ENCODE peak calls at places on chromosome 11, in seven cellular contexts. J is coronary artery, N is ovary, M is stomach, P is heart right ventricle, G is H9, X is left ventricle myocardium inferior. R is an unnamed sample.
A peak's percentile ranks its signal among the peaks of the same experiment; 100 is the strongest.

GRCh38 chr11:102226702-102227101 is 90.6 kb upstream of the BIRC3 start:
- DNase-seq in P (no peak), M (no peak), X (no peak), J (no peak), G (no peak), N (no peak), R (peak; percentile 42)

GRCh38 chr11:112784323-112785073 is 176.7 kb upstream of the NCAM1 start:
- DNase-seq in N (peak; percentile 86), P (peak; percentile 67), G (no peak), X (peak; percentile 79), J (peak; percentile 73), M (no peak), R (no peak)

GRCh38 chr11:34206598-34207300 is 101.3 kb downstream of the NAT10 start:
- DNase-seq in M (no peak), G (no peak), J (no peak), N (peak; percentile 60), P (no peak), X (no peak), R (no peak)

GRCh38 chr11:35387341-35387982 is 31.9 kb downstream of the SLC1A2 start:
- DNase-seq in N (no peak), J (no peak), M (no peak), X (no peak), G (no peak), P (no peak), R (no peak)

GRCh38 chr11:27807594-27807993 is 107.3 kb upstream of the BDNF start:
- DNase-seq in P (no peak), J (no peak), G (no peak), M (no peak), X (no peak), N (no peak), R (peak; percentile 76)

GRCh38 chr11:74279256-74279655 is 32.2 kb downstream of the P4HA3 start:
- DNase-seq in M (no peak), N (no peak), G (no peak), P (no peak), X (no peak), J (no peak), R (no peak)

GRCh38 chr11:45110562-45110961 is 35.9 kb upstream of the PRDM11 start:
- DNase-seq in N (no peak), M (peak; percentile 48), G (peak; percentile 63), P (no peak), X (no peak), J (no peak), R (peak; percentile 68)

GRCh38 chr11:62923634-62924411 is 2.7 kb upstream of the CHRM1 start:
- DNase-seq in M (no peak), P (no peak), G (no peak), J (no peak), N (no peak), X (no peak), R (no peak)

GRCh38 chr11:3120071-3120792 is 44.9 kb downstream of the OSBPL5 start:
- DNase-seq in P (peak; percentile 12), N (peak; percentile 36), J (no peak), X (peak; percentile 13), M (peak; percentile 17), G (no peak), R (no peak)

GRCh38 chr11:67455054-67455453 is at the start of gene CABP4:
- DNase-seq in G (no peak), J (no peak), M (no peak), N (no peak), X (no peak), P (no peak), R (no peak)

GRCh38 chr11:67451658-67451976 is 912 bp downstream of the GPR152 start:
- DNase-seq in P (no peak), N (no peak), X (no peak), G (no peak), M (no peak), J (no peak), R (no peak)

GRCh38 chr11:67450796-67451657 is 1.5 kb downstream of the GPR152 start:
- DNase-seq in G (no peak), M (no peak), N (no peak), J (no peak), X (no peak), P (no peak), R (no peak)

GRCh38 chr11:67453816-67454732 is 1.1 kb upstream of the CABP4 start:
- DNase-seq in G (no peak), P (no peak), M (no peak), J (no peak), X (no peak), N (no peak), R (no peak)

DNA sequence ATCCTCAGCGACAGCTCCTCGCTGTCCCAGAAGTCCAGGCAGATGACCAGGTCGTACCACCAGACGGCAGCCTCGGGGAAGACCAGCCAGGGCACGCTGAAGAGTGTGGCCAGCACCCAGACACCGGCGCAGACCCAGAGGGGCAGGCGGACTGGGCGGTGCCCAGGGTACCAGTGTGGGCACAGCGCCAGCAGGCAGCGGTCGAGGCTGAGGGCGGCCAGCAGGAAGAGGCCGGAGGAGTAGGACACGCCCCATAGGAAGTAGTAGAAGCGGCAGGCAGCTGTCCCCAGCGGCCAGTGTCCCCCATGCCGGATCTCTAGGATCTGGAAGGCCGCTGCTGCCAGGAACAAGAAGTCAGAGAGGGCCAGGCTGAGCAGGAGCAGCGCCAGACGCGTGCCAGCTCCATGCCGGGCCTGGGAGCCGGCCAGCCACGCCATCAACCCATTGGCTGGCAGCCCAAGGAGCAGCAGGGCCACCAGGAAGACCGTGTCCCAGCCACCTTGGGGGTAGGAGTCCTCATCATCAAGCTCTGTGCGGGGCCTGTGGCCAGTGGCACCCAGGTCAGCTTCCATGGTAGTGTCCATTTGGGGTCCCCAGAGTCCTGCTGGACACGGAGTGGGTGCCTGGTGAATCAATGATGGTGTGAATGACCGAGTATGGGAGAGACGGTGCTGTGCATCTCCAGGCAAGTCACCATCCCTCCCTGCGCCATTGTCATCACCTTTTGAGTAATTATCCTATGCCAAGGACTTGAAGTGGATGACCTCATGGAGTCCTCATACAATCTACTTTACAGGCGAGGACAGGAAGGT is at the start of gene GPR152:
- DNase-seq in N (no peak), X (no peak), P (no peak), J (no peak), M (peak; percentile 81), G (no peak), R (no peak)
- TF ChIP-seq CTCF in N (no peak), X (peak; percentile 32), P (no peak), J (no peak), M (peak; percentile 27), G (no peak), R (no peak)

DNA sequence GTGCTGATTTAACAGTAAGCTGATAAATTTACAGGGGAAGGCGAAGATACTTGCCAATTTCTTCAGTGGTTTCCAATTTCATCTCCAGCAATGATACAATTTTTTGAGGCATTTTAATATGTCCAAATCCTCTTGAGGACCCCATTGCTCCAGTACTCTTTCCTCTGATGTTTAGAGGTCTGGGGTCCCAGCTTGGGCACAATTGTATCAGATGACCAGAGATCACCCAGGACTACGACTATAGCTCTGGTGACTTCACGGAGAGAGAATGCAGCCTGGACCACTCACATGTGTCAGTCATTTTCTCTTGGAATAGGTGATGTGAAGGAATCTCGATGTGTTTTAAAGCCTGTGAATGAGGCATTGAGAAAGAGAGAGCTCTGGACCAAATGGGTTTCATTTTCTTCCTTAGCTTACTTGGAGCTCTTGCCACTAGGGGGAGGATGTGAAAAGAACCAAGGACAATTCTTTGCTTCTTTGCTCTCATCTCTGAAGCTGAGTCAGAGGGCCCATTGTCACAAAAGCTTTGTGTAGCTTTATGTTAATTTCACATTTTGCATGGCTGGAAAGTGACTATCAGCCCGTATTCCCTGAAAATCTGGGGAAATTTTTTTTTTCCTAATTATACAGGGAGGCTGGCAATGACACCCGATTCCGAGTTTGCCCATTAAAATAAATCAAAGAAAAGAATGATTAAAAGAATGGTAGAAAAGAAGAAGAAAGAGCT is 6.7 kb upstream of the CCDC90B start:
- DNase-seq in G (peak; percentile 43), M (no peak), P (no peak), X (no peak), J (no peak), N (no peak), R (peak; percentile 75)
- TF ChIP-seq CTCF in G (peak; percentile 78), M (peak; percentile 44), P (peak; percentile 36), X (peak; percentile 73), J (peak; percentile 57), N (peak; percentile 8), R (peak; percentile 87)

DNA sequence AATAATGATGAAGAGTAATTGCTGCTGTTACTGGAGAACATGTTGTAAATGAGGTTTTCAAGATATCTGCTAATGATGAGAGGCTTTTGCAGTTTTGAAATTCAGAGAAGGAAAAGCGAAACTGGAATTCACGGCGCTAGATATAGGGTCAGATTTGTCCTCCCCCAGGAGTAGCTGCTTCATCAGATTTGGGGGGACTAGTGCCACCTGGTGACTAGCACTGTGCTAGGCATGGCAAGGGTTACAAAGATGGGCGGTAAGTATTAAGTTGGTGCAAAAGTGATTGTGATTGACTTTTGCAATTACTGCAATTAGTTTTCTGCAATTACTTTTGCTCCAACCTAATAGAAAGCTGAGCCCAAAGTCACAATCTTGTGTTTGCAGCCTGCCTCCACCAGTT is 879.9 kb upstream of the TENM4 start:
- DNase-seq in P (no peak), X (no peak), G (peak; percentile 28), J (no peak), N (no peak), M (no peak), R (no peak)
- TF ChIP-seq CTCF in P (no peak), X (peak; percentile 21), G (peak; percentile 66), J (no peak), N (no peak), M (no peak), R (no peak)

DNA sequence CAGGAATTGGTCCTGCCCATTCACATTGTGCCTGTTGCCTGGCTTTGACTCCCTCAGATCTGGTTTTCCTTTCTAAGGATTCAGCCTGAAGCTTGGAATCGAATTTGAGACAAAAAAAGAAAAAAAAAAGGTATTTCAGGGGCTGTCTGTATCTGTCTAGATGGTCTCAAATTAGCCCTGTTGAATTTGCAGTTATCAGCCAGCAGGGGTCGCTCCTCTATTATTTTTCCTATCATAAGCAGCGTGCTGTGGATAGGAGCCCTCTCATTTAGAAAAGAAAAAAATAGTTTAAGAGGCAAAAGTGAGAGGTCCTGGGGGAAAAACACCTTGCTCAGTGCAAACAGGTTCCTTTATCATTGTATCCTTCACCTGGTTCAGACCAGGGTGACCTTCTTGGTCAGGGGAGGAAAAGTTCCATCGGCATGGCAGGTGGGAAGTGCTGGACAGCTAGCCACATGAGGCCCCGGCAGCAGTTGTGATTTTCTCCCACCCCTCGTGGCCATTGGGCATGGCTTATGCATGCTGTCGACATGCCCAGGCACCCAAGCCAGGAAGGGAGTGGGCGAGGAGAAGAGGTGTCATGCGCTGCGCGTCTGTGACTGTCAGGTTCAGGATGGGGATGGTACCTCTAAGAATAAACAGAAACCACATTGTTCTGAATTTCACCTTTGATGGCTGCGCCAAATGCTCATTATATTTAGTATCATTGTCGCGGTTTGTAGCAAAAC is 13.1 kb downstream of the OR5AK2 start:
- DNase-seq in M (no peak), P (no peak), X (no peak), G (no peak), N (no peak), J (no peak), R (no peak)
- TF ChIP-seq CTCF in M (no peak), P (no peak), X (no peak), G (peak; percentile 61), N (no peak), J (no peak), R (peak; percentile 82)

GRCh38 chr11:126990716-126991480 is 9.7 kb downstream of the KIRREL3 start:
- DNase-seq in X (no peak), M (no peak), J (no peak), P (no peak), N (no peak), G (no peak), R (peak; percentile 47)
- TF ChIP-seq CTCF in X (peak; percentile 11), M (no peak), J (no peak), P (no peak), N (no peak), G (no peak), R (peak; percentile 67)

R was measured in HFFc6.